ENCODE peak calls at places on chromosome 22, in eight cellular contexts. One of them, this sample, is unnamed.
A peak's percentile ranks its signal among the peaks of the same experiment; 100 is the strongest.

GRCh38 chr22:23182289-23183106 is 2.2 kb downstream of the BCR start:
- DNase-seq in psoas muscle: no peak
- DNase-seq in CD8-positive, alpha-beta T cell: peak; percentile 45
- DNase-seq in B cell: peak; percentile 68
- DNase-seq in AG09309: no peak
- DNase-seq in stomach: no peak
- DNase-seq in heart left ventricle: peak; percentile 5
- DNase-seq in epithelial cell of esophagus: peak; percentile 80
- DNase-seq in this sample: no peak

GRCh38 chr22:22816766-22817410 is 70.7 kb upstream of the IGLL5 start:
- DNase-seq in heart left ventricle: no peak
- DNase-seq in psoas muscle: no peak
- DNase-seq in epithelial cell of esophagus: no peak
- DNase-seq in B cell: no peak
- DNase-seq in CD8-positive, alpha-beta T cell: no peak
- DNase-seq in stomach: no peak
- DNase-seq in AG09309: no peak
- DNase-seq in this sample: no peak

GRCh38 chr22:23841292-23841691 is 2.5 kb upstream of the DERL3 start:
- DNase-seq in psoas muscle: peak; percentile 28
- DNase-seq in heart left ventricle: peak; percentile 40
- DNase-seq in stomach: no peak
- DNase-seq in B cell: no peak
- DNase-seq in epithelial cell of esophagus: no peak
- DNase-seq in AG09309: no peak
- DNase-seq in CD8-positive, alpha-beta T cell: no peak
- DNase-seq in this sample: no peak

GRCh38 chr22:48863965-48864538 is 963.6 kb downstream of the BRD1 start:
- DNase-seq in psoas muscle: no peak
- DNase-seq in B cell: no peak
- DNase-seq in CD8-positive, alpha-beta T cell: no peak
- DNase-seq in stomach: no peak
- DNase-seq in epithelial cell of esophagus: no peak
- DNase-seq in heart left ventricle: no peak
- DNase-seq in AG09309: no peak
- DNase-seq in this sample: no peak

GRCh38 chr22:22931557-22932270 is 44.1 kb downstream of the IGLL5 start:
- DNase-seq in stomach: peak; percentile 34
- DNase-seq in psoas muscle: peak; percentile 27
- DNase-seq in AG09309: no peak
- DNase-seq in heart left ventricle: peak; percentile 46
- DNase-seq in epithelial cell of esophagus: no peak
- DNase-seq in B cell: no peak
- DNase-seq in CD8-positive, alpha-beta T cell: no peak
- DNase-seq in this sample: no peak

GRCh38 chr22:19149047-19149883 is 827 bp downstream of the GSC2 start:
- DNase-seq in epithelial cell of esophagus: peak; percentile 67
- DNase-seq in heart left ventricle: no peak
- DNase-seq in stomach: no peak
- DNase-seq in AG09309: no peak
- DNase-seq in CD8-positive, alpha-beta T cell: no peak
- DNase-seq in psoas muscle: no peak
- DNase-seq in B cell: peak; percentile 64
- DNase-seq in this sample: no peak

GRCh38 chr22:29275167-29275566 is 7.1 kb downstream of the EWSR1 start:
- DNase-seq in heart left ventricle: no peak
- DNase-seq in epithelial cell of esophagus: no peak
- DNase-seq in AG09309: no peak
- DNase-seq in B cell: no peak
- DNase-seq in CD8-positive, alpha-beta T cell: no peak
- DNase-seq in stomach: no peak
- DNase-seq in psoas muscle: no peak
- DNase-seq in this sample: no peak

GRCh38 chr22:44497218-44497903 is 672 bp downstream of the RTL6 start:
- DNase-seq in heart left ventricle: peak; percentile 64
- DNase-seq in CD8-positive, alpha-beta T cell: no peak
- DNase-seq in B cell: no peak
- DNase-seq in AG09309: no peak
- DNase-seq in stomach: no peak
- DNase-seq in psoas muscle: peak; percentile 60
- DNase-seq in epithelial cell of esophagus: no peak
- DNase-seq in this sample: no peak

GRCh38 chr22:37905534-37906363 is at the start of gene MICALL1:
- DNase-seq in B cell: peak; percentile 99
- DNase-seq in epithelial cell of esophagus: peak; percentile 91
- DNase-seq in CD8-positive, alpha-beta T cell: peak; percentile 65
- DNase-seq in stomach: peak; percentile 87
- DNase-seq in AG09309: no peak
- DNase-seq in heart left ventricle: peak; percentile 88
- DNase-seq in psoas muscle: peak; percentile 83
- DNase-seq in this sample: no peak
- TF ChIP-seq CTCF in B cell: no peak
- TF ChIP-seq CTCF in epithelial cell of esophagus: no peak
- TF ChIP-seq CTCF in CD8-positive, alpha-beta T cell: no peak
- TF ChIP-seq CTCF in stomach: peak; percentile 55
- TF ChIP-seq CTCF in AG09309: no peak
- TF ChIP-seq CTCF in heart left ventricle: peak; percentile 42
- TF ChIP-seq CTCF in psoas muscle: peak; percentile 35
- TF ChIP-seq CTCF in this sample: no peak

DNA sequence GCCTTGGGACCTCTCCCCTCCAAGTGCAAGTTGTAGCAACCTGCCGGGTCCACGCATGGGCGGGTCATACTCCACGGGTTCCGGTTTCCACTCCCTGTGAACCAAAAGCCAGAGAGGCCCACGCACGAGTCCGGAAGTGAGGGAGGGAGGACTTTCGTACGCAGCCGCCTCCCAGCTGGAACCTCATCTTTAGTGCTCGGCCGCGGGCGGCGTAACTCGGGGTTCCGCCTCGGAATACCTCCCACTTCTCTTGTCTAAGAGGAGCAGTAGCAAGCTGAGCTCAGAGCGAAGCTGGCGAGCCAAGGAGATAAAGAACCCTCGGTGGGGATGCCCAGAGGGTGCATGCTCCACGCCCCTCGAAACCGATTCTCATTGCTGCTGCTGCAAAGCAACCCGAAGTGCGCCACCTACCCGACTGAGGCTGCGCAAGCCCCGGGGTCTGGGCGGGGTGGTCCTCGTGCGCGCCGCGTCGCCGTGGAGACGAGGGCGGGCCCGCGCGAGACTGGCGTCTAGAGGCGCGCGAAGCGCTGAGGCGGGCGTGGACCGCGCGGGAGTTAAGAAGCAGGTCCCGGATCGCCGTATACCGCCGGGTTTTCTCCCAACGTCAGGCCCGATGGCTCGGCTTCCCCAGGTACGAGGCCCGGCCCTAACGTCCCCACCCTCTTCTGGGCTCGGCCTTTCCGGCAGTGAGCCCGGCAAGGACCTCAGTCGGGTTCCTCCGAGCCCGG is at the start of gene SFI1:
- DNase-seq in stomach: peak; percentile 92
- DNase-seq in epithelial cell of esophagus: peak; percentile 91
- DNase-seq in psoas muscle: peak; percentile 95
- DNase-seq in AG09309: peak; percentile 41
- DNase-seq in heart left ventricle: peak; percentile 96
- DNase-seq in CD8-positive, alpha-beta T cell: peak; percentile 96
- DNase-seq in B cell: peak; percentile 92
- DNase-seq in this sample: no peak
- TF ChIP-seq CTCF in stomach: peak; percentile 29
- TF ChIP-seq CTCF in epithelial cell of esophagus: peak; percentile 18
- TF ChIP-seq CTCF in psoas muscle: peak; percentile 23
- TF ChIP-seq CTCF in AG09309: peak; percentile 34
- TF ChIP-seq CTCF in heart left ventricle: peak; percentile 23
- TF ChIP-seq CTCF in CD8-positive, alpha-beta T cell: no peak
- TF ChIP-seq CTCF in B cell: peak; percentile 34
- TF ChIP-seq CTCF in this sample: peak; percentile 17

GRCh38 chr22:42346722-42347121 is 76.3 kb upstream of the TCF20 start:
- DNase-seq in B cell: no peak
- DNase-seq in CD8-positive, alpha-beta T cell: no peak
- DNase-seq in epithelial cell of esophagus: no peak
- DNase-seq in psoas muscle: no peak
- DNase-seq in stomach: no peak
- DNase-seq in heart left ventricle: no peak
- DNase-seq in AG09309: no peak
- DNase-seq in this sample: no peak
- TF ChIP-seq CTCF in B cell: no peak
- TF ChIP-seq CTCF in CD8-positive, alpha-beta T cell: no peak
- TF ChIP-seq CTCF in epithelial cell of esophagus: no peak
- TF ChIP-seq CTCF in psoas muscle: no peak
- TF ChIP-seq CTCF in stomach: no peak
- TF ChIP-seq CTCF in heart left ventricle: no peak
- TF ChIP-seq CTCF in AG09309: no peak
- TF ChIP-seq CTCF in this sample: no peak

DNA sequence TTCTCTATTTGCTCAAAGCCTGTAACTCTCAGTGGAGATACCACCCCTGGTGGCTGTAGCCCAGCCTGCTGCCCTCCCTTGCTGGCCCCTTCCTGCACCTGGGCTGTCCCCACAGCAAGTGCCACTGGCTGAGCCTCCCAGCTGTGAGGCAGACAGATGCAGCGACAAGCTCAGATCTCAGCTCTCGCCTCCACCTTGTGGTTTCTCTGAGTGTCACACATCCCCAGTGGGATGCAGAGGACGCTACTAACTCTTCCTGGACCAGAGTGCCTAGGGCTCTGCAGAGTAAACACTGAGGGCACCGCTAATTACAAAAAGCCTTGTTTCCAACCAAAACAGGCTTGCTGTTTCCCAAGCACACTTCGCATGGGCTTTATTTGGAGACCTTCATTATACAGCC is 8.9 kb downstream of the YPEL1 start:
- DNase-seq in CD8-positive, alpha-beta T cell: peak; percentile 43
- DNase-seq in AG09309: no peak
- DNase-seq in epithelial cell of esophagus: peak; percentile 52
- DNase-seq in psoas muscle: no peak
- DNase-seq in stomach: no peak
- DNase-seq in B cell: no peak
- DNase-seq in heart left ventricle: no peak
- DNase-seq in this sample: no peak
- TF ChIP-seq CTCF in CD8-positive, alpha-beta T cell: peak; percentile 46
- TF ChIP-seq CTCF in AG09309: no peak
- TF ChIP-seq CTCF in epithelial cell of esophagus: peak; percentile 58
- TF ChIP-seq CTCF in psoas muscle: no peak
- TF ChIP-seq CTCF in stomach: no peak
- TF ChIP-seq CTCF in B cell: peak; percentile 32
- TF ChIP-seq CTCF in heart left ventricle: no peak
- TF ChIP-seq CTCF in this sample: no peak

GRCh38 chr22:42880815-42881214 is 23.7 kb upstream of the ARFGAP3 start:
- DNase-seq in psoas muscle: no peak
- DNase-seq in B cell: no peak
- DNase-seq in epithelial cell of esophagus: no peak
- DNase-seq in heart left ventricle: no peak
- DNase-seq in CD8-positive, alpha-beta T cell: no peak
- DNase-seq in AG09309: no peak
- DNase-seq in stomach: no peak
- DNase-seq in this sample: no peak
- TF ChIP-seq CTCF in psoas muscle: peak; percentile 8
- TF ChIP-seq CTCF in B cell: no peak
- TF ChIP-seq CTCF in epithelial cell of esophagus: no peak
- TF ChIP-seq CTCF in heart left ventricle: no peak
- TF ChIP-seq CTCF in CD8-positive, alpha-beta T cell: no peak
- TF ChIP-seq CTCF in AG09309: no peak
- TF ChIP-seq CTCF in stomach: no peak
- TF ChIP-seq CTCF in this sample: peak; percentile 9

DNA sequence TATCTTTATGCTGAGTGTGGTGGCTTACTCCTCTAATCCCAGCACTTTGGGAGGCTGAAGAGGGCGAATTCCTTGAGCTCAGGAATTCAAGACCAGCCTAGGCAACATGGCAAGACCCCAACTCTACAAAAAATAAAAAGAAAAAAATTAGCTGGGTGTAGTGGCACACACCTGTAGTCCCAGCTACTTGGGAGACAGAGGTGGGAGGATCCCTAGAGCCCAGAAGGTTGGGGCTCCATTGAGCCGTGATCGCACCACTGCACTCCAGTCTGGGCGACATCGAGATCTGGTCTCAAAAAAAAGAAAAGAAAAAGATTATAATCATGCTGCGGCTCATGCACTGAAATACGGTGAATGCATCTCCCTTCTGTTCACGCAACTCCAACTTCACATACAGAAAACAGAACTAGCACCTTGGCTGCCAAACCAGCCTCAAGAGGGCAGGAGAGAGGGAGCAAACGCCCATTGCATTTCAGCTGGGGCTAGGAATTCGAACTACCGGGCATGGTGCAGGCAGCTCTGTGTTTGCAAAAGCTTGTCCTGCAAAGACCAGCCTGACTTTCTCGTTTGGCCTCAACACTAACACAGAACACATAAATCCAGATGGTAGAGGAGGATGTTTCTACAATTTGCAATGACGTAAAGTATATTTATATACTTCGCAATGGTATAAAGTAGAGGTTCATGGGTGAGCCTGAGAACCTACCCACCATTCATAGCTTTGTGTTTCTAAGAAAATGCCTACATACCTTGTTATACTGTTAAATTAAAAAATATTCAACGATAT is 6.3 kb upstream of the SYNGR1 start:
- DNase-seq in epithelial cell of esophagus: peak; percentile 68
- DNase-seq in AG09309: no peak
- DNase-seq in heart left ventricle: peak; percentile 60
- DNase-seq in CD8-positive, alpha-beta T cell: peak; percentile 63
- DNase-seq in stomach: peak; percentile 75
- DNase-seq in psoas muscle: peak; percentile 70
- DNase-seq in B cell: peak; percentile 72
- DNase-seq in this sample: no peak
- TF ChIP-seq CTCF in epithelial cell of esophagus: peak; percentile 94
- TF ChIP-seq CTCF in AG09309: peak; percentile 93
- TF ChIP-seq CTCF in heart left ventricle: peak; percentile 71
- TF ChIP-seq CTCF in CD8-positive, alpha-beta T cell: peak; percentile 60
- TF ChIP-seq CTCF in stomach: peak; percentile 61
- TF ChIP-seq CTCF in psoas muscle: peak; percentile 67
- TF ChIP-seq CTCF in B cell: peak; percentile 85
- TF ChIP-seq CTCF in this sample: peak; percentile 83

DNA sequence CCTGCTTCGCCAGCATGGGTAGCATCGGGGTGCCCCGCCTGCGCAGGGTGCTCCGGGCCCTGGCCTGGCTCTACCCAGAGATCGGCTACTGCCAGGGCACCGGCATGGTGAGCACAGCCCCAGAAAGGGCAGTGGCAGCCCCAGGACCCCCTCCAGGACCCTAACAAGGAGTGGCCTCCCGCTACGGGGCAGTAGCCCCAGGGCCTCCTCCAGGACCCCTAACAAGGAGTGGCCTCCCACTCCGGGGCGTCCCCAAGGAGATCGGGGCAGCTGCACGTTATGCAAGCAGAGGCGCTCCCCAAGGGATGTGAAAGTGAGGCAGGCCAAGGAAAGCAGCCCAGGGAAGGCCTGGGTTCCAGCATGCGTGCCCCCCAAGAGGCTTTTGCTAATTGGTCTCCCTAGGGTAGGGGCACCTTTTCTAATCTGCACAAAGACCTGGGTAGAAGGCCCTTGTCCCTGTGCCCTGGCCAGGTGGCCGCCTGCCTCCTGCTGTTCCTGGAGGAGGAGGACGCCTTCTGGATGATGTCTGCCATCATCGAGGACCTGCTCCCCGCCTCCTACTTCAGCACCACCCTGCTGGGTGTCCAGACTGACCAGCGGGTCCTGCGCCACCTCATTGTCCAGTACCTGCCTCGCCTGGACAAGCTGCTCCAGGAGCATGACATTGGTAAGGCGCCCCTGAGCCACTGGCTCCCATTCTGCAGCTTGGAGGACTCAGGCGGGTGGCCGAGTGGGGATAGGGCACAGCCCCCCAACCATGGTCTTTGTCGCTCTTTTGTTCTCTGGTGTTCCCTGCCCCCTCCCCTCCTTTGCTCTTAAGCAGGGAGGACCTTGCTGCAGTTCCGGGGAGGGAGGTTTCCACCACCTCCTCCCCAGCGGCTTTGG is 35.0 kb downstream of the SGSM3 start:
- DNase-seq in AG09309: no peak
- DNase-seq in psoas muscle: no peak
- DNase-seq in heart left ventricle: no peak
- DNase-seq in CD8-positive, alpha-beta T cell: no peak
- DNase-seq in stomach: no peak
- DNase-seq in epithelial cell of esophagus: no peak
- DNase-seq in B cell: no peak
- DNase-seq in this sample: no peak
- TF ChIP-seq CTCF in AG09309: no peak
- TF ChIP-seq CTCF in psoas muscle: no peak
- TF ChIP-seq CTCF in heart left ventricle: no peak
- TF ChIP-seq CTCF in CD8-positive, alpha-beta T cell: no peak
- TF ChIP-seq CTCF in stomach: no peak
- TF ChIP-seq CTCF in epithelial cell of esophagus: no peak
- TF ChIP-seq CTCF in B cell: no peak
- TF ChIP-seq CTCF in this sample: no peak